ENCODE peak calls at places on chromosomes 7 and 10, in five cellular contexts. D, A, B, K and Z are unnamed samples.

GRCh38 chr7:129989466-129989865 is 36.7 kb upstream of the UBE2H start:
- DNase-seq in D (no peak), B (no peak), A (no peak), K (no peak), Z (no peak)

GRCh38 chr7:38681882-38682281 is 50.7 kb upstream of the AMPH start:
- DNase-seq in B (no peak), A (peak; percentile 18), K (no peak), D (no peak), Z (no peak)

GRCh38 chr10:80535671-80536360 is 1.9 kb upstream of the SH2D4B start:
- DNase-seq in D (no peak), K (peak; percentile 79), A (peak; percentile 40), B (peak; percentile 88), Z (peak; percentile 92)

GRCh38 chr10:95415631-95416031 is 124.8 kb upstream of the PDLIM1 start:
- DNase-seq in B (no peak), D (no peak), A (peak; percentile 15), K (no peak), Z (no peak)

GRCh38 chr10:21318768-21319167 is 206.7 kb downstream of the SKIDA1 start:
- DNase-seq in D (peak; percentile 88), A (peak; percentile 13), K (no peak), B (no peak), Z (no peak)

GRCh38 chr10:132518572-132519381 is 18.8 kb upstream of the INPP5A start:
- DNase-seq in K (peak; percentile 87), A (no peak), B (peak; percentile 90), D (no peak), Z (peak; percentile 83)

GRCh38 chr10:99612167-99612831 is 7.9 kb downstream of the SLC25A28 start:
- DNase-seq in B (no peak), A (peak; percentile 75), D (peak; percentile 83), K (no peak), Z (no peak)

GRCh38 chr7:45642044-45642443 is 67.9 kb downstream of the ADCY1 start:
- DNase-seq in B (no peak), A (no peak), D (no peak), K (no peak), Z (no peak)

GRCh38 chr7:101075646-101076045 is 9.6 kb upstream of the TRIM56 start:
- DNase-seq in B (no peak), D (no peak), A (no peak), K (no peak), Z (no peak)

GRCh38 chr10:84428711-84429110 is 100.3 kb downstream of the CCSER2 start:
- DNase-seq in K (no peak), D (no peak), A (no peak), B (no peak), Z (no peak)

GRCh38 chr10:48493083-48493871 is 111.6 kb downstream of the ARHGAP22 start:
- DNase-seq in A (no peak), D (peak; percentile 46), K (peak; percentile 34), B (no peak), Z (no peak)

GRCh38 chr7:18580945-18581344 is 85.4 kb downstream of the HDAC9 start:
- DNase-seq in K (no peak), D (no peak), A (no peak), B (no peak), Z (no peak)

GRCh38 chr7:76108540-76109233 is 60.8 kb downstream of the MDH2 start:
- DNase-seq in B (peak; percentile 71), A (peak; percentile 21), D (no peak), K (peak; percentile 77), Z (peak; percentile 89)

GRCh38 chr7:12770227-12770975 is 83.0 kb downstream of the ARL4A start:
- DNase-seq in B (no peak), D (peak; percentile 15), A (no peak), K (peak; percentile 24), Z (peak; percentile 91)

GRCh38 chr7:78398576-78398975 is 600.0 kb downstream of the PHTF2 start:
- DNase-seq in K (no peak), B (no peak), A (no peak), D (no peak), Z (no peak)

GRCh38 chr10:35822316-35822715 is 180.2 kb upstream of the FZD8 start:
- DNase-seq in A (peak; percentile 97), D (peak; percentile 78), K (peak; percentile 68), B (no peak), Z (no peak)

GRCh38 chr7:96120856-96121255 is 201.0 kb downstream of the SLC25A13 start:
- DNase-seq in A (peak; percentile 2), D (no peak), B (no peak), K (no peak), Z (no peak)

GRCh38 chr10:112404612-112405011 is 30.7 kb downstream of the ACSL5 start:
- DNase-seq in D (no peak), A (peak; percentile 18), K (no peak), B (no peak), Z (no peak)

GRCh38 chr7:132656846-132657776 is 80.8 kb upstream of the PLXNA4 start:
- DNase-seq in D (peak; percentile 43), A (peak; percentile 37), B (no peak), K (no peak), Z (no peak)

DNA sequence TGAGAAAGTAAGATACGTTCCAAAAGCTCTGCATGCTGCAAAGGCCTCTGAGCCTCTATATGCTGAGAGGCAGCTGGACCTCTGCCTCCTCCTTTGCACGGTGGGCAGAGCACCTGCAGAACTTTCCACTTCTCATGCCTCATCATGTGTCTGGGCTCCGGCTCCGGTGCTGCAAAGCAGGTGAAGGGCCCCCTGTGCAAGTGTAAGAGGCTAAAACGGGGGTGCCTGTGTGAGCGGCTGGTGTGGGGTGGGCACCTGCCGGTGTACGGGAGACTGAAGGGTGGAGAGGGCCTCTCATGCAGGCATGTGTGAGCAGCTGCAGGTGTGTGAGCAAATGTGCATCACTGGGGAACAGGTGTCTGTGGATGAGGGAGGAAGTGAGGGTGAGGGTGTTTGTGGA is 121.0 kb downstream of the KCNMA1 start:
- DNase-seq in B (no peak), D (no peak), K (no peak), A (no peak), Z (no peak)
- H3K4me1 ChIP-seq in B (peaks cover 17% of the 10 kb centered on the region), D (peaks cover 5% of the 10 kb centered on the region), K (no peaks in the 10 kb centered on the region), A (peaks cover 25% of the 10 kb centered on the region), Z (no peaks in the 10 kb centered on the region)

DNA sequence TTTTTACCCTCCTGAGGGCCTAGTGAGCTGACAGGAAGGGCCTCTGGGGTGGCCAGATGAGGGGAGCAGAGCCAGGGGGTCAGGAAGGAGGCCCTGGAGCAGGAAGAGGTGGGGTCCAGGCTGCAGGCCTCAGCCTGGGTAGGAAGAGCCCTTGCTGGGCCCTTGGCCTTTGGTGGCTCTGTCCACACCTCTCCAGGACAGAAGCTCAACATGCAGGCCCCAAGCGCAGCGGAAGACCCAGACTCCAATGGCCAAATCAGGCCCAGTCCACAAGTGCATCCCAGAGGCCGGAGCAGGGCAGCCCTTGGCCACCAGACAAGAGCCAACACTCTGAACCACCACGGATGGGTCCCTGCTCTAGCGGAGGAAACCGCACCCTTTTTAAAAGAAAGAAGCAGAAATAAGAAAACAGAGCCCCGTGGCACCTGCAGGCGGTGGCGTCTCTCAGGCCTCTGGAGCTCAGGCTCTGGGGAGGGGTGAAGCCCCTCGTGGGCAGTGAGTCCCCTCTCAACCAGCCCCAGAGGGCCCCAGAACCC is 52.8 kb downstream of the FOXL3 start:
- DNase-seq in D (no peak), K (no peak), A (no peak), B (no peak), Z (no peak)
- H3K4me1 ChIP-seq in D (no peaks in the 10 kb centered on the region), K (no peaks in the 10 kb centered on the region), A (no peaks in the 10 kb centered on the region), B (peaks cover 17% of the 10 kb centered on the region), Z (peaks cover 11% of the 10 kb centered on the region)

GRCh38 chr10:97542169-97543024 is 30.2 kb upstream of the ANKRD2 start:
- DNase-seq in B (no peak), D (peak; percentile 84), A (peak; percentile 95), K (peak; percentile 65), Z (peak; percentile 42)
- H3K4me1 ChIP-seq in B (peaks cover 18% of the 10 kb centered on the region), D (peaks cover 40% of the 10 kb centered on the region), A (peaks cover 65% of the 10 kb centered on the region), K (peaks cover 25% of the 10 kb centered on the region), Z (no peaks in the 10 kb centered on the region)

GRCh38 chr10:7592627-7593026 is 74.1 kb downstream of the ITIH5 start:
- DNase-seq in A (no peak), B (no peak), K (no peak), D (no peak), Z (no peak)
- H3K4me1 ChIP-seq in A (no peaks in the 10 kb centered on the region), B (no peaks in the 10 kb centered on the region), K (no peaks in the 10 kb centered on the region), D (no peaks in the 10 kb centered on the region), Z (no peaks in the 10 kb centered on the region)

GRCh38 chr10:1462032-1462431 is 275.3 kb downstream of the ADARB2 start:
- DNase-seq in B (no peak), K (no peak), D (no peak), A (no peak), Z (no peak)
- H3K4me1 ChIP-seq in B (no peaks in the 10 kb centered on the region), K (no peaks in the 10 kb centered on the region), D (no peaks in the 10 kb centered on the region), A (no peaks in the 10 kb centered on the region), Z (no peaks in the 10 kb centered on the region)

GRCh38 chr7:73633323-73633722 is 9.0 kb upstream of the MLXIPL start:
- DNase-seq in D (no peak), A (no peak), K (no peak), B (no peak), Z (no peak)
- H3K4me1 ChIP-seq in D (peaks cover 11% of the 10 kb centered on the region), A (peaks cover 5% of the 10 kb centered on the region), K (no peaks in the 10 kb centered on the region), B (no peaks in the 10 kb centered on the region), Z (peaks cover 11% of the 10 kb centered on the region)

GRCh38 chr10:61906502-61906901 is 5.0 kb downstream of the ARID5B start:
- DNase-seq in K (no peak), B (no peak), A (no peak), D (no peak), Z (no peak)

GRCh38 chr10:61905446-61905725 is 3.9 kb downstream of the ARID5B start:
- DNase-seq in D (no peak), K (no peak), A (no peak), B (no peak), Z (no peak)

GRCh38 chr10:61907011-61907410 is 5.5 kb downstream of the ARID5B start:
- DNase-seq in D (no peak), B (no peak), K (no peak), A (no peak), Z (no peak)

GRCh38 chr10:61905837-61906236 is 4.3 kb downstream of the ARID5B start:
- DNase-seq in A (no peak), B (no peak), K (no peak), D (no peak), Z (no peak)

GRCh38 chr10:61907587-61907986 is 6.1 kb downstream of the ARID5B start:
- DNase-seq in D (no peak), K (no peak), B (no peak), A (no peak), Z (no peak)
- H3K4me1 ChIP-seq in D (no peaks in the 10 kb centered on the region), K (peaks cover 11% of the 10 kb centered on the region), B (peaks cover 34% of the 10 kb centered on the region), A (peaks cover 9% of the 10 kb centered on the region), Z (peaks cover 2% of the 10 kb centered on the region)

GRCh38 chr10:96452494-96452893 is 61.2 kb downstream of the TLL2 start:
- DNase-seq in D (no peak), A (no peak), B (no peak), K (no peak), Z (no peak)

GRCh38 chr10:96456296-96456840 is 57.4 kb downstream of the TLL2 start:
- DNase-seq in B (no peak), K (no peak), D (no peak), A (no peak), Z (no peak)

GRCh38 chr10:96457341-96457740 is 56.4 kb downstream of the TLL2 start:
- DNase-seq in A (no peak), K (no peak), B (no peak), D (no peak), Z (no peak)

GRCh38 chr10:96450514-96451207 is 63.1 kb downstream of the TLL2 start:
- DNase-seq in D (peak; percentile 71), K (no peak), A (no peak), B (no peak), Z (no peak)

DNA sequence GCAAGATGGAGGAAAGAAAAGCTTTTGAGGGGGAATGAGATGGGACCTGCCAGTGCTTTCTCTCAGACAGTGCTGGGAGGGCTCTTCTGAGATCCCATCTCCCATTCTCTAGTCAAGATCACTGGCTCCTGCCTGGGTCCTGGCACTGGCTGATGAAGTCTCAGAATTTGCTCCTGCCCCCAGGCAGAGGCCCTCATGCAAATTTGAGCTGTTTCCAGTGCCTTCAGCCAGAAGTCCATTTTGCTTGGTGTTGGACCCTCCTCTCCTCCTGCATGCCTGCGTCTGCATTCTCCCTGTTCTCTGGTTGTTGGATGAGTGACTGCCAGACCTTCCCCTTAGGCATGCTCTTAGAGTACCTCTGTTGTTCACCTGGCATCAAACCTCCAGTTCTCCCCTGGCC is 59.5 kb downstream of the TLL2 start:
- DNase-seq in K (no peak), D (no peak), A (no peak), B (no peak), Z (no peak)
- H3K4me1 ChIP-seq in K (no peaks in the 10 kb centered on the region), D (peaks cover 24% of the 10 kb centered on the region), A (no peaks in the 10 kb centered on the region), B (no peaks in the 10 kb centered on the region), Z (no peaks in the 10 kb centered on the region)